ENCODE peak calls at places on chromosome 1, in seven cellular contexts. U, I, M, H, V, A and X are unnamed samples.

GRCh38 chr1:71780681-71781080 is 501.7 kb downstream of the NEGR1 start:
- DNase-seq in U (no peak), I (no peak), M (no peak), H (no peak), V (no peak), A (no peak), X (no peak)

GRCh38 chr1:93177991-93178390 is 2.2 kb downstream of the TMED5 start:
- DNase-seq in U (no peak), I (no peak), M (no peak), H (no peak), V (no peak), A (no peak), X (no peak)

GRCh38 chr1:98086796-98087195 is 166.0 kb upstream of the DPYD start:
- DNase-seq in U (peak), I (no peak), M (no peak), H (no peak), V (peak), A (no peak), X (peak)

GRCh38 chr1:185338719-185339622 is 21.9 kb upstream of the IVNS1ABP start:
- DNase-seq in U (no peak), I (peak), M (no peak), H (no peak), V (no peak), A (peak), X (no peak)

GRCh38 chr1:56920551-56920950 is 45.3 kb downstream of the C8B start:
- DNase-seq in U (no peak), I (no peak), M (no peak), H (no peak), V (no peak), A (no peak), X (no peak)

GRCh38 chr1:228930479-228930957 is 195.2 kb downstream of the RHOU start:
- DNase-seq in U (no peak), I (peak), M (no peak), H (no peak), V (no peak), A (no peak), X (no peak)

GRCh38 chr1:75265792-75266191 is 131.6 kb downstream of the LHX8 start:
- DNase-seq in U (peak), I (no peak), M (no peak), H (peak), V (peak), A (no peak), X (no peak)

GRCh38 chr1:246274191-246274590 is 232.9 kb downstream of the SMYD3 start:
- DNase-seq in U (no peak), I (no peak), M (no peak), H (no peak), V (no peak), A (no peak), X (no peak)

GRCh38 chr1:221715321-221716169 is 26.3 kb downstream of the DUSP10 start:
- DNase-seq in U (no peak), I (no peak), M (no peak), H (peak), V (no peak), A (no peak), X (no peak)

GRCh38 chr1:234887026-234887910 is 241.4 kb downstream of the TOMM20 start:
- DNase-seq in U (no peak), I (no peak), M (peak), H (no peak), V (peak), A (peak), X (no peak)

GRCh38 chr1:234962340-234962989 is 166.2 kb downstream of the TOMM20 start:
- DNase-seq in U (no peak), I (no peak), M (peak), H (no peak), V (peak), A (no peak), X (no peak)

GRCh38 chr1:28804071-28804470 is 7.9 kb upstream of the OPRD1 start:
- DNase-seq in U (no peak), I (no peak), M (no peak), H (no peak), V (no peak), A (no peak), X (no peak)

GRCh38 chr1:242454262-242455051 is 70.0 kb downstream of the PLD5 start:
- DNase-seq in U (peak), I (no peak), M (no peak), H (peak), V (peak), A (no peak), X (no peak)

GRCh38 chr1:109091196-109092193 is 931 bp downstream of the TMEM167B start:
- DNase-seq in U (no peak), I (no peak), M (no peak), H (no peak), V (peak), A (no peak), X (no peak)

GRCh38 chr1:99731384-99731783 is 35.1 kb downstream of the FRRS1 start:
- DNase-seq in U (no peak), I (no peak), M (no peak), H (no peak), V (no peak), A (no peak), X (no peak)

GRCh38 chr1:196777603-196778002 is 3.0 kb downstream of the CFHR3 start:
- DNase-seq in U (no peak), I (no peak), M (no peak), H (no peak), V (no peak), A (no peak), X (no peak)

GRCh38 chr1:204131978-204132377 is 19.9 kb downstream of the ETNK2 start:
- DNase-seq in U (no peak), I (no peak), M (no peak), H (no peak), V (no peak), A (no peak), X (no peak)
- H3K27ac ChIP-seq in U (no peak), I (no peak), M (no peak), H (no peak), V (no peak), A (no peak), X (no peak)

GRCh38 chr1:64696879-64697278 is 48.0 kb upstream of the RAVER2 start:
- DNase-seq in U (no peak), I (no peak), M (no peak), H (no peak), V (no peak), A (no peak), X (no peak)

GRCh38 chr1:64692911-64693310 is 52.0 kb upstream of the RAVER2 start:
- DNase-seq in U (no peak), I (no peak), M (no peak), H (no peak), V (no peak), A (no peak), X (no peak)

GRCh38 chr1:64691631-64692030 is 53.2 kb upstream of the RAVER2 start:
- DNase-seq in U (no peak), I (no peak), M (no peak), H (no peak), V (peak), A (no peak), X (no peak)

GRCh38 chr1:64687725-64688285 is 57.1 kb upstream of the RAVER2 start:
- DNase-seq in U (no peak), I (no peak), M (no peak), H (no peak), V (peak), A (no peak), X (no peak)

DNA sequence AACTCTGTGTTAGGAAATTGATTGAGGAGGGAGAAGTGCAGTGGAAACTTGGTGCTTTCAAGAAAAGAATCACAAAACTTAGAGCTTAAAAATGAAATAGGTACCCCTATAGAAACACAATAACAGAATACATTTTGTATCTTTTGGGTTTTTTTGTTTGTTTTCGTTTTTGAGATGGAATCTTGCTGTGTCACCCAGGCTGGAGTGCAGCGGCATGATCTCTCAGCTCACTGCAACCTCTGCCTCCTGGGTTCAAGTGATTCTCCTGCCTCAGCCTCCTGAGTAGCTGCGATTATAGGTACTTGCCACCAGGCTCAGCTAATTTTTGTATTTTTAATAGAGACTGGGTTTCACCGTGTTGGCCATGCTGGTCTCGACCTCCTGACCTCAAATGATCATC is 51.5 kb upstream of the RAVER2 start:
- DNase-seq in U (no peak), I (no peak), M (no peak), H (no peak), V (no peak), A (no peak), X (no peak)
- H3K27ac ChIP-seq in U (no peak), I (no peak), M (peak), H (no peak), V (no peak), A (no peak), X (no peak)

DNA sequence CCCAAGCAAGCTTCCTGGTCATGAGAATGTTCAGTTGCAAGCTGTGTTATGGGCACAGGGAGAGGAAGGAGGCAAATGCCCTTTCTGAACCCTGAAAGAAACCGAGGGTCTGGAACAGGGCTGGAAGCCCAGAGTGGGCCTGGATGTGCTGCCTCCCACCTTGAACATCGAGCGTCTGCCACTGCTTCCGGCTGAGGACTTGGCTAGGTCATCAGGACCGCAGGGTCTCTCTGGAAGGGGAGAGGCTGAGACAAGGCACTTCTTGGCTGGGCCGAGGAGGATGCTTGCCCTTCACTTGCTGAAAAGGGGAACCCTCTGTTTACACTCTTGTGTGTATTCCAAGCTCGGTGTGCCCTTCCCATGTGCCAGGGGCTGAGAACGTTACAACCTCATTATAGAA is 168.0 kb upstream of the C1orf174 start:
- DNase-seq in U (no peak), I (no peak), M (peak), H (no peak), V (no peak), A (no peak), X (no peak)
- H3K27ac ChIP-seq in U (no peak), I (no peak), M (no peak), H (no peak), V (no peak), A (no peak), X (no peak)

GRCh38 chr1:178664278-178664677 is 60.8 kb upstream of the RALGPS2 start:
- DNase-seq in U (no peak), I (no peak), M (no peak), H (no peak), V (no peak), A (no peak), X (no peak)
- H3K27ac ChIP-seq in U (no peak), I (no peak), M (no peak), H (no peak), V (no peak), A (no peak), X (no peak)

DNA sequence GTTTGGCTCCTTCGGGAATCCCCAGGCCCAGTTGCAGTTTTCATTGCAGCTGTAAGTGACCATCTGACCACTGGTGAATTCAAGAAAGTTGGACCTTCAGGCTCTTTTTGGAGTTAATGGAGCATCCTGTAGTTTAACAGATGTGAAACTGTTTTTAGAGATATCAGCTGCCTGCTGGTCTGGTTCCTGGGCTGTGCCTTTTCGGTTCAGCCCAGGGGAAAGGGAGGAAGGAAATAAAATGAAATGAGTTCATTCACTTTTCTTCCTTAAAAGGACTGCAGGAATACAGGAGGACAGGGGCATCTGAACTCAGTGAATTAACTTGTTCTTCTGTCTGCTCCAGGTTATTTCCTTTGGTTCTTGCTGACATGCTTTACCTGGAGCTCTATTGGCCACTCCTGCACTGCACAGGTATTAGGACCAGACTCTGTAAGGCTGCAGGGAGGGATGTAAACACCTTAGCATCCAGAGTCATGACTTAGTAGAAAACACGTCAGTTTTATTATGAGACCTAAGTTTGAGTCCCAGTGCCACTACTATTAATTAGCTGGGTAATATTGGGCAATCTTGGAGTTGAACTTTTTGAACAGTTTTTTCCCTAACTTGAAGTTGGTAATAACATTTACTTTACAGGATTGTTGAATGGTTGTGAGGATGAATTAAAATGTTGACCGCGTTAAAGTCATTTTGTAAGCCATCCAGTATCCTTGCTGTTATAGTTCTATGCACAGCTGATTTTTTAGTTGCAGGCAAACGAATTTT is 83.6 kb downstream of the LRRC8D start:
- DNase-seq in U (no peak), I (no peak), M (no peak), H (no peak), V (no peak), A (no peak), X (no peak)
- H3K27ac ChIP-seq in U (no peak), I (peak), M (no peak), H (no peak), V (peak), A (peak), X (no peak)